ENCODE peak calls at places on chromosome 21, in six cellular contexts. J is HepG2, C is right lobe of liver, F is GM12878, Y is body of pancreas, Q is HCT116. B is an unnamed sample.

GRCh38 chr21:33546076-33546475 is 3.2 kb downstream of the SON start:
- ATAC-seq in J (no peak), C (no peak), F (no peak), Y (no peak), Q (no peak), B (no peak)

GRCh38 chr21:45542667-45543370 is 579 bp upstream of the SLC19A1 start:
- ATAC-seq in J (no peak), C (no peak), F (peak), Y (peak), Q (no peak), B (no peak)

GRCh38 chr21:36647279-36648093 is 51.4 kb upstream of the SIM2 start:
- ATAC-seq in J (peak), C (peak), F (no peak), Y (no peak), Q (peak), B (no peak)

GRCh38 chr21:17784604-17785402 is 34.4 kb downstream of the C21orf91 start:
- ATAC-seq in J (no peak), C (no peak), F (peak), Y (no peak), Q (no peak), B (no peak)

GRCh38 chr21:15221799-15222386 is 157.1 kb upstream of the NRIP1 start:
- ATAC-seq in J (peak), C (peak), F (no peak), Y (peak), Q (peak), B (peak)

GRCh38 chr21:37631319-37632117 is 264.9 kb downstream of the DYRK1A start:
- ATAC-seq in J (no peak), C (peak), F (peak), Y (peak), Q (no peak), B (no peak)

GRCh38 chr21:31156169-31156568 is 117.9 kb upstream of the KRTAP19-8 start:
- ATAC-seq in J (no peak), C (no peak), F (no peak), Y (no peak), Q (no peak), B (no peak)

GRCh38 chr21:17708541-17709265 is 96.0 kb upstream of the BTG3 start:
- ATAC-seq in J (no peak), C (no peak), F (peak), Y (no peak), Q (no peak), B (no peak)

GRCh38 chr21:45276620-45277019 is 11.1 kb downstream of the POFUT2 start:
- ATAC-seq in J (no peak), C (peak), F (no peak), Y (no peak), Q (no peak), B (no peak)

GRCh38 chr21:34337741-34338140 is 26.1 kb upstream of the KCNE2 start:
- ATAC-seq in J (no peak), C (no peak), F (no peak), Y (no peak), Q (no peak), B (no peak)

GRCh38 chr21:17746920-17747319 is 72.2 kb downstream of the C21orf91 start:
- ATAC-seq in J (no peak), C (no peak), F (peak), Y (no peak), Q (no peak), B (no peak)

GRCh38 chr21:34614443-34614692 is 545 bp downstream of the RCAN1 start:
- ATAC-seq in J (peak), C (no peak), F (peak), Y (no peak), Q (no peak), B (no peak)

GRCh38 chr21:8989261-8989882 is 1532.0 kb upstream of the TPTE start:
- ATAC-seq in J (peak), C (peak), F (no peak), Y (peak), Q (peak), B (peak)

GRCh38 chr21:31107871-31108270 is 69.6 kb upstream of the KRTAP19-8 start:
- ATAC-seq in J (no peak), C (peak), F (peak), Y (no peak), Q (no peak), B (no peak)

GRCh38 chr21:35102488-35103407 is 53.6 kb upstream of the RUNX1 start:
- ATAC-seq in J (peak), C (peak), F (no peak), Y (no peak), Q (no peak), B (peak)

GRCh38 chr21:35244514-35244913 is 195.4 kb upstream of the RUNX1 start:
- ATAC-seq in J (no peak), C (peak), F (no peak), Y (peak), Q (no peak), B (no peak)

GRCh38 chr21:14520535-14520934 is 25.6 kb downstream of the SAMSN1 start:
- ATAC-seq in J (no peak), C (peak), F (no peak), Y (no peak), Q (no peak), B (no peak)

GRCh38 chr21:33552093-33552998 is 9.5 kb downstream of the SON start:
- ATAC-seq in J (peak), C (peak), F (no peak), Y (peak), Q (peak), B (no peak)

GRCh38 chr21:46078984-46079356 is 18.9 kb upstream of the COL6A2 start:
- ATAC-seq in J (no peak), C (no peak), F (no peak), Y (no peak), Q (no peak), B (peak)

GRCh38 chr21:46237474-46237873 is 8.9 kb upstream of the LSS start:
- ATAC-seq in J (no peak), C (no peak), F (no peak), Y (no peak), Q (no peak), B (no peak)

GRCh38 chr21:44329971-44330681 is 9.1 kb downstream of the CFAP410 start:
- ATAC-seq in J (peak), C (no peak), F (no peak), Y (no peak), Q (peak), B (no peak)

GRCh38 chr21:28633803-28634572 is 358.7 kb downstream of the LTN1 start:
- ATAC-seq in J (no peak), C (no peak), F (no peak), Y (peak), Q (no peak), B (peak)

GRCh38 chr21:34821717-34822116 is 152.9 kb downstream of the CLIC6 start:
- ATAC-seq in J (no peak), C (no peak), F (no peak), Y (no peak), Q (no peak), B (no peak)

GRCh38 chr21:44000360-44000759 is 11.7 kb upstream of the TRAPPC10 start:
- ATAC-seq in J (no peak), C (no peak), F (no peak), Y (no peak), Q (no peak), B (no peak)

GRCh38 chr21:31145271-31145801 is 107.1 kb upstream of the KRTAP19-8 start:
- ATAC-seq in J (no peak), C (no peak), F (no peak), Y (no peak), Q (no peak), B (no peak)

GRCh38 chr21:42186591-42186990 is 32.3 kb upstream of the ABCG1 start:
- ATAC-seq in J (no peak), C (no peak), F (no peak), Y (no peak), Q (no peak), B (no peak)

GRCh38 chr21:42189860-42190491 is 29.0 kb upstream of the ABCG1 start:
- ATAC-seq in J (no peak), C (no peak), F (no peak), Y (no peak), Q (no peak), B (no peak)

GRCh38 chr21:42190492-42190875 is 28.5 kb upstream of the ABCG1 start:
- ATAC-seq in J (no peak), C (no peak), F (no peak), Y (no peak), Q (no peak), B (no peak)

GRCh38 chr21:42188663-42189062 is 30.3 kb upstream of the ABCG1 start:
- ATAC-seq in J (no peak), C (no peak), F (no peak), Y (no peak), Q (no peak), B (no peak)

GRCh38 chr21:42187976-42188653 is 30.8 kb upstream of the ABCG1 start:
- ATAC-seq in J (no peak), C (peak), F (peak), Y (no peak), Q (no peak), B (peak)
- TF ChIP-seq POLR2A in J (no peak), C (no peak), F (peak), Y (no peak), Q (no peak), B (no peak)

DNA sequence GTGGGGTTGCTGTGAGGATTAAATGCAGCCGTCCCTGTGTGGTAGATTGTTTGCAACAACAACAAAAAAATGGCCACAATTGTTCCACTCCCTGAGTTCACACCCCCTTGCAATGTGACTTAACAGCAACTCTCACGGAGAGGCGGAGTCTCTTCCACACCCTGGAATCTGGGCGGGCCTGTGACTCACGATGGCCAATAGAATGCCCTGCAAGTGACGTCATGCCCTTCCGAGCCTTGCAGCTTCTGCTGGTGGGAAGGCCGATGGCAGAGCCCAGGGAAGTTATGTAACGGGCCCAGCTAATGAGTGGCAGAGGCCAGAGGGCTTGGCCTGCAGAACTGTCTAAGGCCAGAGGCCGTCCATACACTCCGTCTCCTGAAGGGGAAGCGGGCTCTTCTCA is 87.9 kb downstream of the RIPK4 start:
- ATAC-seq in J (peak), C (peak), F (peak), Y (peak), Q (peak), B (peak)
- TF ChIP-seq POLR2A in J (peak), C (no peak), F (no peak), Y (peak), Q (no peak), B (no peak)

GRCh38 chr21:16587141-16587570 is 857.4 kb downstream of the USP25 start:
- ATAC-seq in J (peak), C (peak), F (no peak), Y (peak), Q (no peak), B (no peak)
- TF ChIP-seq POLR2A in J (no peak), C (no peak), F (no peak), Y (no peak), Q (no peak), B (no peak)

GRCh38 chr21:25400427-25400826 is 206.9 kb downstream of the MRPL39 start:
- ATAC-seq in J (no peak), C (no peak), F (no peak), Y (no peak), Q (no peak), B (no peak)

GRCh38 chr21:25398630-25399029 is 208.7 kb downstream of the MRPL39 start:
- ATAC-seq in J (no peak), C (no peak), F (no peak), Y (no peak), Q (no peak), B (no peak)

DNA sequence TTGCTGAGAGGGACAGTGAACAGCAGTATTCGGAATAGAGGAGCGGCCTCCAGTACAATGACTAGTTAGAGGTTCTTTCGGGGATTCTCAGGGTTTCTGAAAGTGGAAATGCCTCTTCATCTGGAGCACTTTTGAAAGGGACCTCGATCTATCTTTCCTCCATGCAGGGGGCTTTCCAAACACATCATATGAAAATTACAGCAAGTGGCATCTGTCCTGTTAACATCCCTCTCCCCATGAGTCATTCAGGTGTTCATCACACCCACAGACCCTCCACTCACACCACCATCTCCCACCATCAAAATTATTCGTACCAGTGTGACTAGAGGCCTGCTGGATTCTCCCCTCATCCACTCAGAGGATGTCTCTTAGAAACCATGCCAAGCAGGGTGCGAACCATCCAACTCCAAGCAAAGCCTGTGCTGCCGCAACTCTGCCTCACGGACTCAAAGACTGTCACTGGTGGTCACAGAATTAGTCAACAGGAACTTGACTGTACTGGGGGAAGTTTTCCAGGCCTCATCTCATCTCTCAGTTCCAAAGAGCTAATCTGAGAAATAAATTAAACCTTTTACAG is 211.1 kb downstream of the MRPL39 start:
- ATAC-seq in J (no peak), C (no peak), F (peak), Y (no peak), Q (no peak), B (no peak)
- TF ChIP-seq POLR2A in J (no peak), C (no peak), F (no peak), Y (no peak), Q (no peak), B (no peak)

B was measured in gastroesophageal sphincter.